ENCODE peak calls at places on chromosomes 5 and 9, in ten cellular contexts. S is CD8-positive, alpha-beta T cell; L is prostate gland; E is WTC11; Z is testis; J is coronary artery; Q is nephron progenitor cell; B is PC-9; T is sigmoid colon; R is A673. N is an unnamed sample.

GRCh38 chr9:130262061-130262745 is 3.4 kb upstream of the HMCN2 start:
- DNase-seq in L (no peak), Z (no peak), S (no peak), J (no peak), Q (no peak), R (no peak), T (peak), E (no peak), B (no peak), N (no peak)

GRCh38 chr9:133631111-133631510 is 5.1 kb upstream of the DBH start:
- DNase-seq in L (no peak), S (no peak), E (no peak), Z (no peak), B (no peak), J (no peak), T (no peak), R (no peak), Q (no peak), N (no peak)

GRCh38 chr9:15512204-15512603 is 1.4 kb upstream of the PSIP1 start:
- DNase-seq in L (no peak), E (no peak), J (no peak), T (no peak), Q (no peak), Z (no peak), R (no peak), B (no peak), S (no peak), N (no peak)

GRCh38 chr5:172213126-172213525 is 19.2 kb downstream of the EFCAB9 start:
- DNase-seq in Q (no peak), L (no peak), Z (no peak), R (no peak), T (no peak), S (no peak), E (no peak), J (no peak), B (no peak), N (no peak)

GRCh38 chr5:177530638-177531037 is 13.9 kb upstream of the DDX41 start:
- DNase-seq in Q (no peak), L (no peak), E (no peak), S (no peak), B (no peak), Z (no peak), T (peak), R (no peak), J (no peak), N (no peak)

GRCh38 chr5:72280655-72281069 is 39.4 kb downstream of the MRPS27 start:
- DNase-seq in Z (peak), B (no peak), S (no peak), J (no peak), E (no peak), T (no peak), Q (no peak), L (no peak), R (peak), N (no peak)

GRCh38 chr5:130321931-130322330 is 417.7 kb downstream of the CHSY3 start:
- DNase-seq in Z (no peak), J (no peak), L (no peak), T (no peak), R (no peak), S (no peak), B (no peak), Q (no peak), E (no peak), N (no peak)

GRCh38 chr9:115058684-115059315 is 59.2 kb downstream of the TNC start:
- DNase-seq in J (no peak), E (no peak), B (peak), R (no peak), Q (no peak), L (no peak), Z (no peak), T (no peak), S (no peak), N (no peak)

GRCh38 chr5:28313543-28314334 is 1275.4 kb upstream of the CDH9 start:
- DNase-seq in Q (no peak), J (no peak), E (no peak), T (no peak), B (peak), Z (no peak), L (no peak), S (no peak), R (peak), N (no peak)

GRCh38 chr9:115939065-115939765 is 214.4 kb upstream of the PAPPA start:
- DNase-seq in L (no peak), Z (no peak), E (no peak), R (no peak), Q (no peak), B (peak), S (no peak), T (no peak), J (no peak), N (no peak)

GRCh38 chr5:135133698-135134515 is 99.9 kb upstream of the PITX1 start:
- DNase-seq in R (no peak), E (no peak), Z (no peak), L (no peak), S (no peak), Q (no peak), J (no peak), B (peak), T (no peak), N (no peak)

GRCh38 chr5:90020575-90021535 is 388.7 kb downstream of the CETN3 start:
- DNase-seq in T (no peak), S (no peak), Z (no peak), J (no peak), B (peak), Q (no peak), E (no peak), R (peak), L (no peak), N (no peak)

GRCh38 chr5:92552206-92553160 is 1028.5 kb downstream of the NR2F1-AS1 start:
- DNase-seq in S (no peak), Z (no peak), R (peak), B (peak), L (no peak), T (no peak), E (no peak), J (no peak), Q (no peak), N (no peak)

GRCh38 chr9:111937781-111938426 is 41.3 kb downstream of the UGCG start:
- DNase-seq in E (no peak), J (no peak), S (peak), B (no peak), T (no peak), L (no peak), Z (peak), Q (no peak), R (peak), N (no peak)

GRCh38 chr5:95440825-95441224 is 49.7 kb downstream of the FAM81B start:
- DNase-seq in Z (no peak), Q (no peak), J (no peak), S (no peak), L (no peak), E (no peak), B (no peak), R (no peak), T (no peak), N (no peak)

GRCh38 chr9:107612136-107612535 is 122.6 kb upstream of the KLF4 start:
- DNase-seq in Q (no peak), L (no peak), T (peak), S (no peak), E (no peak), Z (peak), J (no peak), R (no peak), B (no peak), N (no peak)

GRCh38 chr9:8539681-8540197 is 740.2 kb upstream of the DMAC1 start:
- DNase-seq in B (no peak), J (no peak), Z (no peak), E (no peak), L (no peak), T (no peak), Q (no peak), R (no peak), S (no peak), N (no peak)

GRCh38 chr9:134413890-134414731 is 87.9 kb downstream of the RXRA start:
- DNase-seq in E (no peak), L (peak), R (no peak), J (no peak), Q (peak), B (no peak), Z (no peak), T (peak), S (no peak), N (peak)

DNA sequence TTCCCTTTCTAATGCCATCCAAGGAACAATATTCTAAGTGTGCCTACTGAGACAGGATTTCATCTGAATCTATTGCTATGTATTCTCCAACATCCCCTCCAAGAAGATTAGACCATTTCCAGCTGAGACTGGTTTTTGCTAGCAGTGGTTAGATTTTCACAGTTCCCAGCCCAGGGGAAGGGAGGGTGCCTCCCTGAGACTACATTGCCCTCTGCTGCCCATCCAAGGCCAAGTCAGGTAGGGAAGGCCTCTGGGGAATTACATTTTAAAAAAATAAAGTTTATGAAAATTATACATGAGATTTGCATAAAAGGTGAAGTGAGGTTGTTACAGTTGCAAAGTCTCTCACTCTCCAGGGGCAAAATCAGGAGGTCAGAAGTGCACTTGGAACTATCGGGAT is 28.0 kb upstream of the SYK start:
- DNase-seq in B (no peak), J (no peak), R (no peak), E (peak), L (no peak), Q (no peak), T (no peak), Z (peak), S (no peak), N (no peak)
- TF ChIP-seq CTCF in B (peak), J (no peak), R (peak), E (peak), L (no peak), Q (peak), T (no peak), Z (no peak), S (no peak), N (no peak)

GRCh38 chr9:136095028-136095494 is at the start of gene NACC2:
- DNase-seq in J (no peak), T (no peak), B (no peak), Z (peak), Q (peak), L (peak), S (no peak), E (peak), R (no peak), N (peak)
- TF ChIP-seq CTCF in J (no peak), T (no peak), B (no peak), Z (no peak), Q (no peak), L (no peak), S (no peak), E (no peak), R (no peak), N (no peak)

GRCh38 chr9:5388026-5388806 is 48.5 kb upstream of the RLN1 start:
- DNase-seq in Q (no peak), L (no peak), J (no peak), B (no peak), E (no peak), S (no peak), Z (no peak), T (no peak), R (no peak), N (no peak)

GRCh38 chr9:5384436-5384835 is 44.8 kb upstream of the RLN1 start:
- DNase-seq in Z (no peak), E (no peak), S (no peak), B (no peak), L (no peak), J (no peak), T (no peak), R (no peak), Q (no peak), N (no peak)

GRCh38 chr9:5382479-5382878 is 42.8 kb upstream of the RLN1 start:
- DNase-seq in E (no peak), B (no peak), Z (no peak), L (no peak), R (no peak), T (no peak), J (no peak), S (no peak), Q (no peak), N (no peak)
- TF ChIP-seq CTCF in E (no peak), B (no peak), Z (no peak), L (no peak), R (no peak), T (no peak), J (no peak), S (no peak), Q (no peak), N (no peak)

DNA sequence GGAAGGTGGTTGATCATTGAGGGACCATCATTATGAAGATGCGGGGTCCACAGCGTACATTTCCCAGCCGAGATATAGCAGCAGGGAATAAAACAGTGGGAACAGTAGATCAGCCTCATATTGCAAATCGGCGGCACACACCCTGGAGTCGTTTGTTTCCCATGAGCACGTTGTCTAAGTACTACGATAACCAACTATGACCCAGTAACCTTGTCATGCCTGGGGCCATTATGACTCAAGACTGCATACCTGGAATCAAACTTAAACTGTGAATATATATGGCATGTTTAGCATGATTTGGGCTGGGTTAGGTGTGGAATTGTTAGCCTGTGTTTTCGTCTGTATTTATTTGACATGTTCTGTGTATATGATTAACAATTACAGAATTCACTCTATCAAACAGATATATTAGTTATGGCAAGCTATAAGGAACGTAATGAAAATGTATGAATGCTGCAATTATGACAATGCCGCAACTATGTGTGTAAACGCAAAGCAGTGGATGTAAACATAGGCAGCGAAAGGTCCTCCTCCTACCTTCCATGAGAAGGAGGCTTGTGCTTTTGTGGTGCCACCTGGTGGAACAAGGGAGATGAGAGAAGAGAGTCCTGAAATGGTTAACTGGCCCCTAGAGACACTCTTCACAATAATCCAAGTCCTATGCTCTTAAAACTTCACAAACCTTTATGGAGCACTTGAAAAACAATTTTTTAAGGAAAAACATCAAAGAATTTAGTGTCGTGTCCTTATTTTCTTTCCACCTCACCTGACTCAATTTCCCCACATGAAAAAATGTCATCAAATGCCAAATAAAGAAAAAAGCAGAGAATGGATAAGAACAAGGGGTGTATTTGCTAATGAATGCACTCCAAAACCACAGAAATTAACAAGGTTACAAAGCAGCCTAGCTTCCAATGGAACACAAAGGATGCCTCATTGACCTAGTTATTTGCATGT is 47.1 kb downstream of the SEMA5A start:
- DNase-seq in Z (no peak), T (no peak), L (no peak), E (peak), J (no peak), B (no peak), Q (no peak), S (no peak), R (peak), N (no peak)
- TF ChIP-seq CTCF in Z (no peak), T (no peak), L (no peak), E (no peak), J (no peak), B (peak), Q (peak), S (no peak), R (peak), N (no peak)

GRCh38 chr9:20292002-20292401 is 330.3 kb downstream of the MLLT3 start:
- DNase-seq in E (no peak), Z (no peak), J (no peak), L (no peak), Q (no peak), T (no peak), R (peak), B (no peak), S (no peak), N (no peak)
- TF ChIP-seq CTCF in E (no peak), Z (no peak), J (no peak), L (no peak), Q (no peak), T (no peak), R (peak), B (no peak), S (no peak), N (no peak)

GRCh38 chr5:140642718-140643117 is 3.5 kb downstream of the TMCO6 start:
- DNase-seq in Z (no peak), B (no peak), T (no peak), R (no peak), S (no peak), Q (no peak), L (no peak), J (no peak), E (no peak), N (no peak)
- TF ChIP-seq CTCF in Z (no peak), B (no peak), T (no peak), R (no peak), S (no peak), Q (no peak), L (no peak), J (no peak), E (no peak), N (no peak)

N was measured in mesothelial cell of epicardium.